ENCODE peak calls at places on chromosome 5, in ten cellular contexts. Z is CD14-positive monocyte; P is dorsolateral prefrontal cortex; K is adrenal gland; X is activated gamma-delta T cell treated with anti-CD3 and anti-CD28 coated beads, Interleukin-2, amount 50 U/mL, for 16 hours; V is glutamatergic neuron; A is H54; B is GM13976; C is tibial nerve; N is activated T-helper 1 cell treated with Interleukin-2 at 50 U/mL for 16 hours. L is an unnamed sample.

GRCh38 chr5:116527587-116527986 is 47.0 kb downstream of the SEMA6A start:
- DNase-seq in P (no peak), N (no peak), X (no peak), K (no peak), A (no peak), Z (no peak), C (no peak), V (no peak), B (no peak), L (no peak)

GRCh38 chr5:91058575-91058974 is 324.5 kb downstream of the ARRDC3 start:
- DNase-seq in X (no peak), Z (peak; percentile 42), P (no peak), C (no peak), K (peak; percentile 78), A (no peak), N (no peak), V (no peak), B (no peak), L (no peak)

GRCh38 chr5:17087035-17087434 is 130.4 kb upstream of the BASP1 start:
- DNase-seq in Z (no peak), N (no peak), P (no peak), K (no peak), V (no peak), X (no peak), C (no peak), B (no peak), A (no peak), L (no peak)

GRCh38 chr5:14057289-14057688 is 85.9 kb upstream of the TRIO start:
- DNase-seq in B (no peak), V (no peak), N (no peak), Z (no peak), K (no peak), C (no peak), P (no peak), X (no peak), A (no peak), L (no peak)

GRCh38 chr5:68012429-68012828 is 203.1 kb upstream of the PIK3R1 start:
- DNase-seq in X (no peak), Z (no peak), V (no peak), N (no peak), B (no peak), A (no peak), C (no peak), P (no peak), K (no peak), L (no peak)

GRCh38 chr5:133415506-133415905 is 196.8 kb downstream of the FSTL4 start:
- DNase-seq in X (no peak), N (no peak), P (no peak), B (no peak), V (no peak), A (no peak), K (no peak), Z (no peak), C (no peak), L (no peak)

GRCh38 chr5:52043543-52043942 is 660.3 kb downstream of the ISL1 start:
- DNase-seq in V (no peak), Z (no peak), B (no peak), K (no peak), N (no peak), X (no peak), P (no peak), A (no peak), C (no peak), L (no peak)

GRCh38 chr5:36796171-36796570 is 80.4 kb upstream of the NIPBL start:
- DNase-seq in X (no peak), P (no peak), N (no peak), C (no peak), K (no peak), Z (no peak), B (no peak), V (no peak), A (no peak), L (no peak)

GRCh38 chr5:108720416-108720815 is 27.3 kb upstream of the FER start:
- DNase-seq in K (no peak), C (no peak), Z (no peak), N (no peak), V (no peak), B (peak; percentile 27), A (no peak), X (no peak), P (no peak), L (no peak)

GRCh38 chr5:157072508-157072907 is 13.6 kb upstream of the HAVCR1 start:
- DNase-seq in A (no peak), X (no peak), P (no peak), N (no peak), C (no peak), B (no peak), V (no peak), Z (no peak), K (no peak), L (no peak)

GRCh38 chr5:85985167-85985566 is 632.6 kb upstream of the COX7C start:
- DNase-seq in V (no peak), X (no peak), P (no peak), C (no peak), K (no peak), Z (no peak), B (no peak), A (no peak), N (no peak), L (no peak)

GRCh38 chr5:107232793-107233192 is 437.9 kb downstream of the EFNA5 start:
- DNase-seq in K (no peak), C (no peak), X (no peak), P (no peak), N (no peak), Z (no peak), A (no peak), B (no peak), V (peak; percentile 62), L (no peak)

GRCh38 chr5:39569857-39570256 is 145.1 kb upstream of the DAB2 start:
- DNase-seq in P (no peak), B (no peak), C (no peak), Z (no peak), A (no peak), V (no peak), X (no peak), N (no peak), K (no peak), L (no peak)

GRCh38 chr5:105670586-105670985 is 2000.2 kb downstream of the EFNA5 start:
- DNase-seq in N (no peak), K (no peak), A (no peak), V (no peak), Z (no peak), B (no peak), C (no peak), X (no peak), P (no peak), L (no peak)

GRCh38 chr5:145502906-145503305 is 332.2 kb downstream of the PRELID2 start:
- DNase-seq in Z (no peak), B (no peak), X (no peak), C (no peak), V (no peak), A (no peak), K (no peak), P (no peak), N (no peak), L (no peak)

GRCh38 chr5:143559586-143559985 is 156.1 kb upstream of the NR3C1 start:
- DNase-seq in Z (no peak), C (no peak), N (no peak), K (no peak), B (no peak), X (no peak), A (no peak), P (no peak), V (no peak), L (no peak)

GRCh38 chr5:38468202-38468656 is 88.2 kb downstream of the LIFR start:
- DNase-seq in K (no peak), A (peak; percentile 94), V (no peak), P (no peak), Z (no peak), X (no peak), C (peak; percentile 60), B (no peak), N (no peak), L (peak; percentile 57)

GRCh38 chr5:149578896-149579295 is 2.4 kb upstream of the ARHGEF37 start:
- DNase-seq in N (no peak), K (no peak), Z (no peak), C (no peak), B (no peak), X (no peak), A (no peak), V (no peak), P (no peak), L (no peak)

GRCh38 chr5:139312075-139312474 is 18.5 kb downstream of the MATR3 start:
- DNase-seq in B (no peak), K (no peak), C (no peak), Z (no peak), V (no peak), X (no peak), A (no peak), N (no peak), P (no peak), L (no peak)

GRCh38 chr5:143432658-143433239 is 29.3 kb upstream of the NR3C1 start:
- DNase-seq in Z (no peak), B (no peak), X (no peak), V (no peak), C (no peak), K (no peak), P (no peak), A (no peak), N (no peak), L (no peak)

GRCh38 chr5:81787843-81788242 is 36.9 kb upstream of the SSBP2 start:
- DNase-seq in P (no peak), B (no peak), N (no peak), X (no peak), K (peak; percentile 81), Z (no peak), C (peak; percentile 97), V (no peak), A (no peak), L (peak; percentile 35)

GRCh38 chr5:96661101-96661840 is 905 bp upstream of the CAST start:
- DNase-seq in N (peak; percentile 7), V (no peak), P (no peak), A (no peak), Z (no peak), B (peak; percentile 52), K (peak; percentile 32), C (peak; percentile 19), X (peak; percentile 14), L (no peak)

GRCh38 chr5:106171132-106171531 is 1499.6 kb downstream of the EFNA5 start:
- DNase-seq in K (no peak), N (no peak), B (no peak), P (no peak), A (no peak), X (no peak), C (no peak), V (no peak), Z (no peak), L (no peak)

GRCh38 chr5:56962286-56962685 is 10.4 kb upstream of the MIER3 start:
- DNase-seq in K (no peak), V (no peak), P (no peak), N (no peak), B (no peak), Z (no peak), A (no peak), X (no peak), C (no peak), L (no peak)

GRCh38 chr5:16759147-16759800 is 142.5 kb upstream of the RETREG1 start:
- DNase-seq in X (no peak), K (no peak), A (no peak), P (no peak), V (no peak), N (no peak), B (no peak), Z (no peak), C (no peak), L (no peak)

GRCh38 chr5:74864823-74865222 is 1.4 kb downstream of the FAM169A start:
- DNase-seq in P (no peak), A (no peak), C (no peak), N (no peak), Z (no peak), V (no peak), B (no peak), X (no peak), K (no peak), L (no peak)

GRCh38 chr5:31054436-31054835 is 139.1 kb upstream of the CDH6 start:
- DNase-seq in N (no peak), C (no peak), Z (no peak), A (no peak), V (no peak), K (no peak), X (no peak), P (no peak), B (no peak), L (no peak)

GRCh38 chr5:180101451-180102105 is 30.0 kb upstream of the RNF130 start:
- DNase-seq in X (no peak), P (no peak), N (no peak), B (no peak), Z (no peak), C (no peak), V (no peak), K (no peak), A (no peak), L (no peak)